ENCODE peak calls at places on chromosome 11, in six cellular contexts. O is transverse colon; X is substantia nigra; D is stimulated activated CD4-positive, alpha-beta T cell treated with anti-CD3 and anti-CD28 coated beads, Interleukin-12 subunit alpha, Interleukin-12 subunit beta, amount 100 ng/mL, for 4 hours; C is GM04503; U is KG1. V is an unnamed sample.

GRCh38 chr11:93662177-93662575 is 694 bp downstream of the CEP295 start:
- DNase-seq in C (no peak), U (no peak), X (no peak), O (no peak), D (no peak), V (no peak)

GRCh38 chr11:113137735-113138529 is 176.5 kb upstream of the TTC12 start:
- DNase-seq in X (no peak), O (no peak), C (no peak), D (no peak), U (no peak), V (no peak)

GRCh38 chr11:83671295-83671694 is 385.1 kb upstream of the CCDC90B start:
- DNase-seq in C (no peak), U (no peak), D (no peak), X (no peak), O (no peak), V (no peak)

GRCh38 chr11:21105196-21105917 is 436.0 kb downstream of the NELL1 start:
- DNase-seq in C (no peak), U (no peak), O (no peak), X (no peak), D (no peak), V (no peak)

GRCh38 chr11:112785717-112786116 is 175.5 kb upstream of the NCAM1 start:
- DNase-seq in O (no peak), C (peak), D (no peak), X (no peak), U (no peak), V (no peak)

GRCh38 chr11:128040603-128041002 is 546.8 kb downstream of the ETS1 start:
- DNase-seq in O (no peak), C (no peak), D (no peak), X (no peak), U (no peak), V (no peak)

GRCh38 chr11:57476223-57476882 is 16.0 kb downstream of the RTN4RL2 start:
- DNase-seq in D (peak), U (no peak), O (peak), X (no peak), C (no peak), V (no peak)

GRCh38 chr11:117424781-117425180 is 97.1 kb downstream of the CEP164 start:
- DNase-seq in X (no peak), U (no peak), C (peak), O (no peak), D (no peak), V (no peak)

GRCh38 chr11:126352934-126353801 is 2.3 kb upstream of the ST3GAL4 start:
- DNase-seq in U (no peak), O (no peak), X (no peak), D (no peak), C (no peak), V (no peak)

V was measured in effector CD4-positive, alpha-beta T cell.